ENCODE peak calls at places on chromosomes 4 and X, in eight cellular contexts. Z is SK-N-SH, X is transverse colon, I is fibroblast of mammary gland, N is HEK293T, G is A549, Y is T-helper 17 cell, L is LoVo. Q is an unnamed sample.

GRCh38 chr4:175616287-175616686 is 195.8 kb downstream of the GPM6A start:
- DNase-seq in G (no peak), Z (no peak), L (no peak), N (no peak), X (no peak), I (no peak), Y (no peak), Q (no peak)

GRCh38 chr4:179095585-179096228 is 1653.5 kb upstream of the AGA start:
- DNase-seq in G (peak; percentile 3), Y (no peak), Z (no peak), I (peak; percentile 1), X (no peak), L (peak; percentile 12), N (peak; percentile 5), Q (no peak)

GRCh38 chr4:12120968-12121367 is 692.3 kb upstream of the HS3ST1 start:
- DNase-seq in L (no peak), N (no peak), X (no peak), I (no peak), G (no peak), Z (no peak), Y (no peak), Q (no peak)

GRCh38 chrX:134026732-134027311 is 41.4 kb upstream of the GPC3 start:
- DNase-seq in I (peak; percentile 49), Y (no peak), Z (peak; percentile 31), N (peak; percentile 73), G (peak; percentile 40), L (no peak), X (peak; percentile 34), Q (peak; percentile 15)

GRCh38 chr4:71992571-71992970 is 39.2 kb upstream of the NPFFR2 start:
- DNase-seq in Y (no peak), X (no peak), Z (no peak), N (no peak), L (no peak), G (no peak), I (peak; percentile 17), Q (no peak)

GRCh38 chr4:112112590-112113170 is 32.6 kb upstream of the FAM241A start:
- DNase-seq in Y (no peak), G (peak; percentile 45), N (no peak), Z (no peak), L (no peak), I (no peak), X (no peak), Q (peak; percentile 59)

GRCh38 chrX:47562615-47563243 is 1.7 kb downstream of the ARAF start:
- DNase-seq in G (peak; percentile 29), L (no peak), I (peak; percentile 41), N (no peak), X (no peak), Y (no peak), Z (no peak), Q (no peak)

GRCh38 chr4:61783050-61783449 is 582.9 kb downstream of the ADGRL3 start:
- DNase-seq in X (no peak), I (no peak), Z (no peak), Y (no peak), L (no peak), G (no peak), N (no peak), Q (no peak)

GRCh38 chr4:54440394-54441223 is 211.5 kb downstream of the PDGFRA start:
- DNase-seq in Y (no peak), G (peak; percentile 21), X (no peak), I (peak; percentile 56), Z (peak; percentile 42), N (peak; percentile 52), L (peak; percentile 29), Q (no peak)

GRCh38 chrX:13857804-13858203 is 40.9 kb upstream of the GPM6B start:
- DNase-seq in Z (no peak), L (no peak), Y (no peak), N (no peak), X (no peak), G (no peak), I (no peak), Q (no peak)

GRCh38 chr4:68466751-68467150 is 19.5 kb downstream of the TMPRSS11E start:
- DNase-seq in Z (no peak), N (no peak), X (no peak), L (no peak), I (peak; percentile 68), Y (no peak), G (no peak), Q (no peak)

GRCh38 chr4:77433102-77433733 is 172.4 kb upstream of the CXCL13 start:
- DNase-seq in Z (peak; percentile 40), I (peak; percentile 52), X (no peak), L (peak; percentile 70), Y (no peak), N (peak; percentile 69), G (peak; percentile 50), Q (peak; percentile 23)

GRCh38 chrX:154540897-154541535 is 5.6 kb downstream of the G6PD start:
- DNase-seq in L (no peak), G (peak; percentile 77), N (no peak), Z (no peak), X (no peak), Y (no peak), I (no peak), Q (peak; percentile 98)

GRCh38 chrX:136779346-136779781 is 1.4 kb downstream of the ARHGEF6 start:
- DNase-seq in I (no peak), L (no peak), Z (no peak), Y (no peak), G (no peak), N (no peak), X (no peak), Q (no peak)

GRCh38 chrX:46710927-46711623 is 47.8 kb downstream of the SLC9A7 start:
- DNase-seq in X (no peak), Y (no peak), Z (peak; percentile 13), I (no peak), G (no peak), L (no peak), N (no peak), Q (peak; percentile 33)

GRCh38 chr4:76948441-76949292 is 885 bp upstream of the SEPTIN11 start:
- DNase-seq in Y (peak; percentile 57), I (peak; percentile 65), G (peak; percentile 62), Z (peak; percentile 88), X (peak; percentile 81), N (peak; percentile 69), L (peak; percentile 69), Q (peak; percentile 67)

GRCh38 chr4:54626113-54626512 is 31.6 kb upstream of the KIT start:
- DNase-seq in I (no peak), N (no peak), G (no peak), L (no peak), Y (no peak), Z (no peak), X (no peak), Q (no peak)